ENCODE peak calls at places on chromosomes 11 and 22, in four cellular contexts. L is Right ventricle myocardium superior, S is Daoy, C is nephron progenitor cell. Y is an unnamed sample.

GRCh38 chr11:57972013-57972367 is 51.7 kb upstream of the OR9Q1 start:
- DNase-seq in C (no peak), L (no peak), S (no peak), Y (no peak)

GRCh38 chr22:23566716-23567475 is 13.2 kb downstream of the IGLL1 start:
- DNase-seq in L (no peak), S (no peak), C (no peak), Y (no peak)

GRCh38 chr22:49491726-49492125 is 335.9 kb downstream of the BRD1 start:
- DNase-seq in C (no peak), L (no peak), S (no peak), Y (no peak)

GRCh38 chr22:42300286-42301071 is 30.0 kb upstream of the TCF20 start:
- DNase-seq in S (peak; percentile 34), L (no peak), C (no peak), Y (no peak)

GRCh38 chr11:19524171-19524671 is 188.4 kb upstream of the NAV2 start:
- DNase-seq in S (no peak), L (no peak), C (peak; percentile 19), Y (no peak)

GRCh38 chr22:37499789-37500188 is 13.6 kb upstream of the MFNG start:
- DNase-seq in C (no peak), L (no peak), S (no peak), Y (no peak)

GRCh38 chr11:34929794-34930763 is 13.7 kb downstream of the PDHX start:
- DNase-seq in S (no peak), L (no peak), C (no peak), Y (no peak)

GRCh38 chr11:58075781-58076180 is 45.0 kb downstream of the OR6Q1 start:
- DNase-seq in C (no peak), S (no peak), L (no peak), Y (no peak)

GRCh38 chr11:92149996-92150395 is 74.6 kb upstream of the FAT3 start:
- DNase-seq in S (no peak), C (no peak), L (no peak), Y (no peak)

GRCh38 chr22:42944409-42944808 is 70.5 kb downstream of the PACSIN2 start:
- DNase-seq in S (no peak), C (no peak), L (no peak), Y (no peak)

GRCh38 chr11:47184711-47185304 is 1.4 kb downstream of the PACSIN3 start:
- DNase-seq in L (peak; percentile 59), C (peak; percentile 28), S (no peak), Y (no peak)

GRCh38 chr11:47269829-47270305 is at the start of gene MADD:
- DNase-seq in C (peak; percentile 86), S (peak; percentile 85), L (peak; percentile 92), Y (peak; percentile 75)

GRCh38 chr11:119714590-119714989 is 14.4 kb downstream of the NECTIN1 start:
- DNase-seq in C (no peak), L (no peak), S (no peak), Y (no peak)

GRCh38 chr11:14764899-14765527 is 121.4 kb downstream of the PDE3B start:
- DNase-seq in C (no peak), S (peak; percentile 66), L (no peak), Y (no peak)

GRCh38 chr11:76770642-76771445 is 12.3 kb upstream of the TSKU start:
- DNase-seq in L (no peak), S (peak; percentile 96), C (no peak), Y (peak; percentile 94)